ENCODE peak calls at places on chromosome 20, in eight cellular contexts. O is GM12878, K is HCT116, Q is HepG2, L is H1, G is A549, U is K562, V is endothelial cell of umbilical vein. J is an unnamed sample.
A peak's percentile ranks its signal among the peaks of the same experiment; 100 is the strongest.

GRCh38 chr20:4318891-4319290 is 303.5 kb upstream of the RNF24 start:
- DNase-seq in O (no peak), K (no peak), Q (no peak), L (no peak), G (no peak), U (no peak), V (no peak), J (no peak)

GRCh38 chr20:17627101-17627950 is 54.7 kb downstream of the RRBP1 start:
- DNase-seq in O (no peak), K (no peak), Q (no peak), L (no peak), G (no peak), U (no peak), V (no peak), J (peak; percentile 92)

GRCh38 chr20:58950603-58951002 is 30.5 kb upstream of the NELFCD start:
- DNase-seq in O (no peak), K (no peak), Q (no peak), L (no peak), G (peak; percentile 18), U (no peak), V (no peak), J (peak; percentile 12)

GRCh38 chr20:37898301-37899104 is 4.4 kb upstream of the VSTM2L start:
- DNase-seq in O (no peak), K (no peak), Q (no peak), L (no peak), G (no peak), U (no peak), V (no peak), J (no peak)

GRCh38 chr20:2610941-2611720 is 41.3 kb upstream of the NOP56 start:
- DNase-seq in O (no peak), K (no peak), Q (no peak), L (no peak), G (no peak), U (no peak), V (no peak), J (no peak)

GRCh38 chr20:37200926-37201826 is 21.8 kb upstream of the MROH8 start:
- DNase-seq in O (no peak), K (no peak), Q (no peak), L (no peak), G (no peak), U (no peak), V (no peak), J (no peak)

GRCh38 chr20:52152416-52152815 is 39.2 kb downstream of the ZFP64 start:
- DNase-seq in O (no peak), K (no peak), Q (no peak), L (no peak), G (no peak), U (no peak), V (no peak), J (no peak)

GRCh38 chr20:38127920-38128528 is 37.0 kb downstream of the TGM2 start:
- DNase-seq in O (no peak), K (no peak), Q (no peak), L (no peak), G (no peak), U (no peak), V (no peak), J (no peak)

GRCh38 chr20:41058007-41058673 is 29.5 kb downstream of the TOP1 start:
- DNase-seq in O (no peak), K (peak; percentile 8), Q (peak; percentile 55), L (no peak), G (peak; percentile 44), U (peak; percentile 66), V (peak; percentile 71), J (peak; percentile 29)

GRCh38 chr20:37644605-37645004 is 49.2 kb upstream of the CTNNBL1 start:
- DNase-seq in O (no peak), K (no peak), Q (no peak), L (no peak), G (no peak), U (no peak), V (no peak), J (no peak)

GRCh38 chr20:43137160-43137559 is 52.5 kb downstream of the PTPRT start:
- DNase-seq in O (no peak), K (no peak), Q (no peak), L (no peak), G (no peak), U (no peak), V (no peak), J (no peak)

GRCh38 chr20:24614341-24614740 is 144.9 kb downstream of the SYNDIG1 start:
- DNase-seq in O (no peak), K (no peak), Q (no peak), L (no peak), G (no peak), U (no peak), V (no peak), J (no peak)

GRCh38 chr20:21509597-21510331 is 4.1 kb downstream of the NKX2-2 start:
- DNase-seq in O (no peak), K (no peak), Q (no peak), L (peak; percentile 68), G (peak; percentile 59), U (no peak), V (no peak), J (peak; percentile 53)

GRCh38 chr20:22389836-22390542 is 194.4 kb downstream of the FOXA2 start:
- DNase-seq in O (no peak), K (peak; percentile 94), Q (peak; percentile 46), L (no peak), G (peak; percentile 89), U (peak; percentile 45), V (no peak), J (no peak)

GRCh38 chr20:1813101-1813529 is 82.1 kb upstream of the SIRPA start:
- DNase-seq in O (no peak), K (no peak), Q (peak; percentile 78), L (no peak), G (peak; percentile 86), U (no peak), V (peak; percentile 92), J (no peak)

GRCh38 chr20:458766-459165 is 3.6 kb downstream of the TBC1D20 start:
- DNase-seq in O (no peak), K (no peak), Q (no peak), L (no peak), G (no peak), U (no peak), V (no peak), J (no peak)

GRCh38 chr20:18256440-18257090 is 31.8 kb upstream of the ZNF133 start:
- DNase-seq in O (no peak), K (no peak), Q (no peak), L (no peak), G (no peak), U (peak; percentile 82), V (no peak), J (no peak)

GRCh38 chr20:1437222-1437904 is 29.3 kb downstream of the NSFL1C start:
- DNase-seq in O (peak; percentile 40), K (peak; percentile 71), Q (peak; percentile 83), L (peak; percentile 80), G (peak; percentile 91), U (peak; percentile 55), V (peak; percentile 80), J (peak; percentile 88)

GRCh38 chr20:44219287-44219686 is 8.7 kb upstream of the OSER1 start:
- DNase-seq in O (no peak), K (no peak), Q (no peak), L (no peak), G (no peak), U (no peak), V (no peak), J (no peak)

GRCh38 chr20:44221368-44221767 is 10.8 kb upstream of the OSER1 start:
- DNase-seq in O (no peak), K (no peak), Q (no peak), L (no peak), G (no peak), U (no peak), V (no peak), J (no peak)

GRCh38 chr20:44217342-44218092 is 6.9 kb upstream of the OSER1 start:
- DNase-seq in O (no peak), K (peak; percentile 65), Q (peak; percentile 82), L (peak; percentile 81), G (peak; percentile 80), U (peak; percentile 65), V (peak; percentile 55), J (peak; percentile 76)

GRCh38 chr20:44219791-44220190 is 9.2 kb upstream of the OSER1 start:
- DNase-seq in O (no peak), K (no peak), Q (no peak), L (no peak), G (no peak), U (no peak), V (no peak), J (no peak)

DNA sequence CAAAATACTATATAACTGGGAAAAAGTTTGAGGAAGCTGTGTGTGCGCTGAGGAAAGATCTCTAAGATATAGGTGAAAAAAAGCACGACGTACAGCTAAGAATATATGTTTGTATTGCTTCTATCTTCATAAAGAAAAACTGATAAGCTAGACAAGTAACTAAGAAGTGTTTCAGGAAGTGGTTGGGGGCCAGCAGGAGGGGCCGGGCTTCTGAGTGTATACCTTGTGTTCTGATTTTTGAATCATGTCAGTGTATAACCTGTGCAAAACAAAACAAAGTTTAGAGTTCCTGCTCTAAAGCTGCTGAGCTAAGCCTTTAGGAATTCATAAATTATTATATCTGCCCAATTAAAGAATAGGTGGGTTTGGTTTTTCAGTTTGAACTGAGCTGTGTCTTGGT is 7.9 kb upstream of the OSER1 start:
- DNase-seq in O (no peak), K (no peak), Q (no peak), L (no peak), G (no peak), U (no peak), V (no peak), J (no peak)
- TF ChIP-seq MAX in O (no peak), K (no peak), Q (no peak), L (no peak), G (no peak), U (no peak), V (no peak), J (no peak)

GRCh38 chr20:63819224-63819917 is 11.7 kb downstream of the ZBTB46 start:
- DNase-seq in O (no peak), K (no peak), Q (peak; percentile 72), L (no peak), G (peak; percentile 52), U (peak; percentile 57), V (peak; percentile 26), J (peak; percentile 35)
- TF ChIP-seq CTCF in O (no peak), K (no peak), Q (peak; percentile 76), L (peak; percentile 35), G (peak; percentile 39), U (peak; percentile 72), V (peak; percentile 31), J (no peak)

DNA sequence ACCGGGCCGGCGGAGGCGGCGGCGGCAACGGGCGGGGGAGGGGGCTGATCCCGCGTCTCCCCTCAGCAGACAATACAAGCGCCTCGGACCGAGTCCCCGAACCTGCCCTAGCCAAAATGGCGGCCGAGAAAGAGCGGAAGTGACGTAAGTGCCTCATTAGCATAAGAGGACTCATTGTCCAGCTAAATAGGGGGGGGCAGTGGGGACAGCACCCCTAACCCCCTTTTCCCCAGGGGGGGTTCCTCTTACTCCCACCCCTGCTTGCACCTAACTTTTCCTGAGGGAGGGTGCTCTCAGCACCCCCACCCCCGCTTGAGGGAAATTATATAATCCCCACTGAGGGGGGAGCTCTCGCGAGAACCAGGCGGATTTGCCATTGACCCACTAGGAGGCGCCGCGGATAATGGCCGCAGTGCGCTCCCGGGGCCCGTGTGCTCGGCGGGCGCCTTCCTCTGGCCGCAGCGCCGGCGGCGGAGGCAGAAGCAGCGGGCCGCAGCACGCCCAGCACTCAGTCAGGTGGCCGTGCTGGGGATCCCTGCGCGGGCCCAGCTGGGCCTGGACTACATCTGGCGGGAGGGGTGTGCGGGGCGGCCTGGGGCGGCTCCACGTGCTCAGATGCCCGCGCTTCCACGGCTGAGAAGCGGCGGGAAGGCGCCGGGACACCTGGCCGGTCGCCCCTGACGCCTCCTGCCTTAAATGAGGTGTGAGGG is at the start of gene ADNP:
- DNase-seq in O (peak; percentile 66), K (peak; percentile 88), Q (peak; percentile 88), L (peak; percentile 90), G (peak; percentile 96), U (peak; percentile 82), V (peak; percentile 95), J (peak; percentile 96)
- TF ChIP-seq POLR2A in O (peak; percentile 85), K (peak; percentile 65), Q (peak; percentile 81), L (peak; percentile 84), G (peak; percentile 54), U (peak; percentile 80), V (peak; percentile 72), J (peak; percentile 69)

GRCh38 chr20:62272200-62272599 is 30.6 kb upstream of the ADRM1 start:
- DNase-seq in O (no peak), K (no peak), Q (no peak), L (no peak), G (no peak), U (no peak), V (no peak), J (no peak)
- TF ChIP-seq MAX in O (no peak), K (no peak), Q (no peak), L (no peak), G (no peak), U (no peak), V (no peak), J (no peak)